ENCODE peak calls at places on chromosome 21, in four cellular contexts. Z, S, B and T are unnamed samples.

GRCh38 chr21:35342440-35342839 is 293.3 kb upstream of the RUNX1 start:
- DNase-seq in Z (no peak), B (no peak), S (no peak), T (no peak)

GRCh38 chr21:28916150-28916893 is 76.4 kb downstream of the LTN1 start:
- DNase-seq in Z (no peak), S (no peak), B (no peak), T (no peak)

GRCh38 chr21:42525676-42526378 is 12.2 kb downstream of the SLC37A1 start:
- DNase-seq in S (no peak), B (no peak), Z (no peak), T (no peak)

GRCh38 chr21:30463713-30464112 is 16.5 kb downstream of the KRTAP19-1 start:
- DNase-seq in B (no peak), S (no peak), Z (no peak), T (no peak)

GRCh38 chr21:46369520-46370235 is 45.7 kb downstream of the PCNT start:
- DNase-seq in S (no peak), B (no peak), Z (no peak), T (no peak)

GRCh38 chr21:15592271-15592860 is 137.4 kb upstream of the USP25 start:
- DNase-seq in S (no peak), Z (peak), B (no peak), T (no peak)

GRCh38 chr21:44773291-44773932 is 28.2 kb downstream of the UBE2G2 start:
- DNase-seq in B (peak), S (no peak), Z (peak), T (no peak)

GRCh38 chr21:26795398-26795790 is 49.8 kb downstream of the ADAMTS1 start:
- DNase-seq in B (no peak), Z (no peak), S (no peak), T (no peak)

GRCh38 chr21:30468912-30469812 is 11.0 kb downstream of the KRTAP19-1 start:
- DNase-seq in S (no peak), Z (no peak), B (no peak), T (no peak)

GRCh38 chr21:34204481-34205439 is 131.4 kb downstream of the MRPS6 start:
- DNase-seq in Z (no peak), B (peak), S (no peak), T (no peak)

GRCh38 chr21:38756746-38757145 is 49.0 kb upstream of the ETS2 start:
- DNase-seq in B (no peak), Z (peak), S (no peak), T (no peak)

GRCh38 chr21:30340714-30341573 is 3.5 kb upstream of the KRTAP27-1 start:
- DNase-seq in S (no peak), Z (peak), B (no peak), T (peak)

GRCh38 chr21:33334191-33334590 is 9.4 kb downstream of the IFNAR1 start:
- DNase-seq in Z (no peak), S (no peak), B (no peak), T (no peak)

GRCh38 chr21:22880573-22880972 is 1882.4 kb downstream of the NCAM2 start:
- DNase-seq in Z (no peak), B (no peak), S (no peak), T (no peak)

GRCh38 chr21:43361493-43362296 is 65.2 kb downstream of the SIK1 start:
- DNase-seq in Z (peak), S (no peak), B (no peak), T (peak)